ENCODE peak calls at places on chromosomes 7 and 10, in four cellular contexts. T is stimulated activated CD4-positive, alpha-beta T cell treated with anti-CD3 and anti-CD28 coated beads, Interleukin-12 subunit alpha, Interleukin-12 subunit beta, amount 100 ng/mL, for 4 hours; N is amniotic epithelial cell; A is heart right ventricle. Z is an unnamed sample.

GRCh38 chr7:157674715-157675426 is 338.1 kb downstream of the DNAJB6 start:
- DNase-seq in N (no peak), T (no peak), A (no peak), Z (no peak)

GRCh38 chr7:1981878-1982230 is 250.9 kb downstream of the MAD1L1 start:
- DNase-seq in N (no peak), A (no peak), T (no peak), Z (no peak)

GRCh38 chr10:23439920-23440875 is 1.3 kb downstream of the OTUD1 start:
- DNase-seq in N (peak; percentile 17), T (peak; percentile 25), A (peak; percentile 18), Z (peak; percentile 40)

GRCh38 chr7:123154231-123154860 is 45.4 kb downstream of the SLC13A1 start:
- DNase-seq in A (peak; percentile 72), T (peak; percentile 1), N (peak; percentile 86), Z (peak; percentile 87)

GRCh38 chr10:93074137-93074596 is 474 bp downstream of the CYP26A1 start:
- DNase-seq in N (no peak), T (no peak), A (no peak), Z (no peak)

GRCh38 chr10:26407406-26407969 is 30.7 kb upstream of the APBB1IP start:
- DNase-seq in N (peak; percentile 14), T (no peak), A (no peak), Z (peak; percentile 38)

GRCh38 chr7:133704436-133704835 is 422.7 kb upstream of the LRGUK start:
- DNase-seq in N (no peak), A (no peak), T (no peak), Z (no peak)

GRCh38 chr7:47520408-47520807 is 61.5 kb downstream of the TNS3 start:
- DNase-seq in N (peak; percentile 100), A (peak; percentile 51), T (no peak), Z (peak; percentile 86)

GRCh38 chr10:116974442-116975005 is 30.5 kb downstream of the SHTN1 start:
- DNase-seq in A (no peak), T (no peak), N (peak; percentile 86), Z (peak; percentile 91)

GRCh38 chr10:33331020-33331557 is 3.4 kb downstream of the NRP1 start:
- DNase-seq in T (no peak), A (no peak), N (no peak), Z (no peak)

GRCh38 chr7:151245360-151246160 is 2.9 kb downstream of the SMARCD3 start:
- DNase-seq in A (no peak), N (no peak), T (peak; percentile 57), Z (no peak)

GRCh38 chr10:126777726-126778125 is 107.2 kb upstream of the C10orf90 start:
- DNase-seq in A (no peak), N (no peak), T (no peak), Z (no peak)